ENCODE peak calls at places on chromosomes 2 and 18, in four cellular contexts. One of them, this sample, is unnamed.

GRCh38 chr2:90645-91312 is 44.5 kb upstream of the FAM110C start:
- DNase-seq in HFFc6: no peak
- DNase-seq in GM20000: no peak
- DNase-seq in activated CD8-positive, alpha-beta T cell treated with anti-CD3 and anti-CD28 coated beads for 36 hours: no peak
- DNase-seq in this sample: no peak

GRCh38 chr2:201580486-201580885 is 62.8 kb downstream of the TMEM237 start:
- DNase-seq in HFFc6: peak
- DNase-seq in GM20000: no peak
- DNase-seq in activated CD8-positive, alpha-beta T cell treated with anti-CD3 and anti-CD28 coated beads for 36 hours: no peak
- DNase-seq in this sample: no peak

GRCh38 chr2:96649342-96649741 is 6.8 kb downstream of the FER1L5 start:
- DNase-seq in HFFc6: no peak
- DNase-seq in GM20000: no peak
- DNase-seq in activated CD8-positive, alpha-beta T cell treated with anti-CD3 and anti-CD28 coated beads for 36 hours: no peak
- DNase-seq in this sample: no peak

GRCh38 chr2:175187378-175187777 is 5.9 kb upstream of the ATP5MC3 start:
- DNase-seq in HFFc6: peak
- DNase-seq in GM20000: peak
- DNase-seq in activated CD8-positive, alpha-beta T cell treated with anti-CD3 and anti-CD28 coated beads for 36 hours: peak
- DNase-seq in this sample: peak

GRCh38 chr2:191030521-191031154 is 16.7 kb upstream of the STAT1 start:
- DNase-seq in HFFc6: no peak
- DNase-seq in GM20000: peak
- DNase-seq in activated CD8-positive, alpha-beta T cell treated with anti-CD3 and anti-CD28 coated beads for 36 hours: peak
- DNase-seq in this sample: peak

GRCh38 chr2:168165418-168165817 is 82.0 kb downstream of the STK39 start:
- DNase-seq in HFFc6: no peak
- DNase-seq in GM20000: no peak
- DNase-seq in activated CD8-positive, alpha-beta T cell treated with anti-CD3 and anti-CD28 coated beads for 36 hours: peak
- DNase-seq in this sample: no peak

GRCh38 chr18:36511791-36512352 is 214.4 kb downstream of the FHOD3 start:
- DNase-seq in HFFc6: no peak
- DNase-seq in GM20000: no peak
- DNase-seq in activated CD8-positive, alpha-beta T cell treated with anti-CD3 and anti-CD28 coated beads for 36 hours: no peak
- DNase-seq in this sample: no peak

GRCh38 chr2:112582314-112582746 is 2.1 kb upstream of the CHCHD5 start:
- DNase-seq in HFFc6: peak
- DNase-seq in GM20000: peak
- DNase-seq in activated CD8-positive, alpha-beta T cell treated with anti-CD3 and anti-CD28 coated beads for 36 hours: peak
- DNase-seq in this sample: no peak

GRCh38 chr2:160111951-160112798 is 49.8 kb upstream of the PLA2R1 start:
- DNase-seq in HFFc6: no peak
- DNase-seq in GM20000: peak
- DNase-seq in activated CD8-positive, alpha-beta T cell treated with anti-CD3 and anti-CD28 coated beads for 36 hours: no peak
- DNase-seq in this sample: peak

GRCh38 chr2:200446612-200447011 is 63.3 kb downstream of the KCTD18 start:
- DNase-seq in HFFc6: no peak
- DNase-seq in GM20000: no peak
- DNase-seq in activated CD8-positive, alpha-beta T cell treated with anti-CD3 and anti-CD28 coated beads for 36 hours: no peak
- DNase-seq in this sample: no peak

GRCh38 chr18:36688020-36688965 is 140.5 kb downstream of the TPGS2 start:
- DNase-seq in HFFc6: peak
- DNase-seq in GM20000: peak
- DNase-seq in activated CD8-positive, alpha-beta T cell treated with anti-CD3 and anti-CD28 coated beads for 36 hours: peak
- DNase-seq in this sample: peak

GRCh38 chr2:217887841-217888665 is 114.7 kb downstream of the TNS1 start:
- DNase-seq in HFFc6: no peak
- DNase-seq in GM20000: no peak
- DNase-seq in activated CD8-positive, alpha-beta T cell treated with anti-CD3 and anti-CD28 coated beads for 36 hours: no peak
- DNase-seq in this sample: no peak

GRCh38 chr18:7711495-7711894 is 144.4 kb downstream of the PTPRM start:
- DNase-seq in HFFc6: no peak
- DNase-seq in GM20000: no peak
- DNase-seq in activated CD8-positive, alpha-beta T cell treated with anti-CD3 and anti-CD28 coated beads for 36 hours: no peak
- DNase-seq in this sample: no peak

GRCh38 chr2:186570587-186570986 is 19.3 kb upstream of the ITGAV start:
- DNase-seq in HFFc6: peak
- DNase-seq in GM20000: no peak
- DNase-seq in activated CD8-positive, alpha-beta T cell treated with anti-CD3 and anti-CD28 coated beads for 36 hours: no peak
- DNase-seq in this sample: no peak

GRCh38 chr2:46334389-46335345 is 37.5 kb downstream of the EPAS1 start:
- DNase-seq in HFFc6: peak
- DNase-seq in GM20000: no peak
- DNase-seq in activated CD8-positive, alpha-beta T cell treated with anti-CD3 and anti-CD28 coated beads for 36 hours: no peak
- DNase-seq in this sample: no peak

GRCh38 chr18:75209952-75210261 is 690 bp upstream of the TSHZ1 start:
- DNase-seq in HFFc6: no peak
- DNase-seq in GM20000: peak
- DNase-seq in activated CD8-positive, alpha-beta T cell treated with anti-CD3 and anti-CD28 coated beads for 36 hours: no peak
- DNase-seq in this sample: no peak

GRCh38 chr2:69034845-69035244 is 21.9 kb downstream of the ANTXR1 start:
- DNase-seq in HFFc6: no peak
- DNase-seq in GM20000: no peak
- DNase-seq in activated CD8-positive, alpha-beta T cell treated with anti-CD3 and anti-CD28 coated beads for 36 hours: no peak
- DNase-seq in this sample: no peak

GRCh38 chr2:26316041-26316440 is 29.9 kb upstream of the SELENOI start:
- DNase-seq in HFFc6: no peak
- DNase-seq in GM20000: no peak
- DNase-seq in activated CD8-positive, alpha-beta T cell treated with anti-CD3 and anti-CD28 coated beads for 36 hours: peak
- DNase-seq in this sample: peak

GRCh38 chr2:38750011-38750792 is 959 bp downstream of the SRSF7 start:
- DNase-seq in HFFc6: no peak
- DNase-seq in GM20000: peak
- DNase-seq in activated CD8-positive, alpha-beta T cell treated with anti-CD3 and anti-CD28 coated beads for 36 hours: peak
- DNase-seq in this sample: peak

GRCh38 chr18:54822872-54823845 is 5.1 kb upstream of the RAB27B start:
- DNase-seq in HFFc6: peak
- DNase-seq in GM20000: no peak
- DNase-seq in activated CD8-positive, alpha-beta T cell treated with anti-CD3 and anti-CD28 coated beads for 36 hours: no peak
- DNase-seq in this sample: no peak

GRCh38 chr2:42059261-42059898 is 11.6 kb downstream of the PKDCC start:
- DNase-seq in HFFc6: no peak
- DNase-seq in GM20000: no peak
- DNase-seq in activated CD8-positive, alpha-beta T cell treated with anti-CD3 and anti-CD28 coated beads for 36 hours: no peak
- DNase-seq in this sample: no peak

GRCh38 chr18:8777846-8778245 is 72.5 kb downstream of the MTCL1 start:
- DNase-seq in HFFc6: no peak
- DNase-seq in GM20000: no peak
- DNase-seq in activated CD8-positive, alpha-beta T cell treated with anti-CD3 and anti-CD28 coated beads for 36 hours: no peak
- DNase-seq in this sample: no peak

GRCh38 chr2:231162036-231162345 is 36.4 kb upstream of the ARMC9 start:
- DNase-seq in HFFc6: peak
- DNase-seq in GM20000: no peak
- DNase-seq in activated CD8-positive, alpha-beta T cell treated with anti-CD3 and anti-CD28 coated beads for 36 hours: no peak
- DNase-seq in this sample: no peak

GRCh38 chr18:76460482-76460881 is 34.6 kb downstream of the ZNF516 start:
- DNase-seq in HFFc6: no peak
- DNase-seq in GM20000: peak
- DNase-seq in activated CD8-positive, alpha-beta T cell treated with anti-CD3 and anti-CD28 coated beads for 36 hours: no peak
- DNase-seq in this sample: no peak

GRCh38 chr2:67083978-67084377 is 313.2 kb upstream of the ETAA1 start:
- DNase-seq in HFFc6: no peak
- DNase-seq in GM20000: no peak
- DNase-seq in activated CD8-positive, alpha-beta T cell treated with anti-CD3 and anti-CD28 coated beads for 36 hours: no peak
- DNase-seq in this sample: no peak

GRCh38 chr2:12044857-12045256 is 298.4 kb downstream of the LPIN1 start:
- DNase-seq in HFFc6: no peak
- DNase-seq in GM20000: no peak
- DNase-seq in activated CD8-positive, alpha-beta T cell treated with anti-CD3 and anti-CD28 coated beads for 36 hours: no peak
- DNase-seq in this sample: no peak

GRCh38 chr18:10193446-10193845 is 261.0 kb upstream of the APCDD1 start:
- DNase-seq in HFFc6: no peak
- DNase-seq in GM20000: no peak
- DNase-seq in activated CD8-positive, alpha-beta T cell treated with anti-CD3 and anti-CD28 coated beads for 36 hours: no peak
- DNase-seq in this sample: no peak

GRCh38 chr18:69590150-69590549 is 189.5 kb downstream of the DOK6 start:
- DNase-seq in HFFc6: no peak
- DNase-seq in GM20000: no peak
- DNase-seq in activated CD8-positive, alpha-beta T cell treated with anti-CD3 and anti-CD28 coated beads for 36 hours: no peak
- DNase-seq in this sample: no peak

GRCh38 chr18:69585696-69586095 is 185.0 kb downstream of the DOK6 start:
- DNase-seq in HFFc6: no peak
- DNase-seq in GM20000: no peak
- DNase-seq in activated CD8-positive, alpha-beta T cell treated with anti-CD3 and anti-CD28 coated beads for 36 hours: no peak
- DNase-seq in this sample: no peak

GRCh38 chr18:69584429-69584828 is 183.7 kb downstream of the DOK6 start:
- DNase-seq in HFFc6: no peak
- DNase-seq in GM20000: no peak
- DNase-seq in activated CD8-positive, alpha-beta T cell treated with anti-CD3 and anti-CD28 coated beads for 36 hours: no peak
- DNase-seq in this sample: no peak

GRCh38 chr18:69586581-69586980 is 185.9 kb downstream of the DOK6 start:
- DNase-seq in HFFc6: no peak
- DNase-seq in GM20000: no peak
- DNase-seq in activated CD8-positive, alpha-beta T cell treated with anti-CD3 and anti-CD28 coated beads for 36 hours: no peak
- DNase-seq in this sample: no peak

DNA sequence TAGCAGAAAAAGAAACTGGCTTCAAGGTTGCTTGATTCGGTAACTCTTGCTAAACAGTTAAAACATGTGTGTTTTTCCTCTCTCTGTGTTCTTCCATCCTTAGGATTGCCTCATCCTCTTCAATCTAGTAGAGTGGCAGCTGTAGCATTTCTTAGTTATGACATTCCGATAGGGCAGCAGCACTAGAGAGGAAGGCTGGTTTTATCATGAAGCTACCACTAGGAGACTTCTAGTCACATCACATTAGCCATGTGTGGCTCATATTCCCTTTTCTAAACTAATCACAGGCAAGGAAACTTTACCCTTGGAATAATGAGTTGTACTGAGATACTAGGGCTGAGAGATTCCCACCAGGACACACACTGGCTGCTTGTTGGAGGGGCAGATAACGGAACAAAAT is 187.6 kb downstream of the DOK6 start:
- DNase-seq in HFFc6: no peak
- DNase-seq in GM20000: no peak
- DNase-seq in activated CD8-positive, alpha-beta T cell treated with anti-CD3 and anti-CD28 coated beads for 36 hours: no peak
- DNase-seq in this sample: no peak
- TF ChIP-seq CTCF in HFFc6: no peak
- TF ChIP-seq CTCF in GM20000: no peak
- TF ChIP-seq CTCF in activated CD8-positive, alpha-beta T cell treated with anti-CD3 and anti-CD28 coated beads for 36 hours: no peak
- TF ChIP-seq CTCF in this sample: no peak

GRCh38 chr2:226251661-226252060 is 548.0 kb downstream of the IRS1 start:
- DNase-seq in HFFc6: no peak
- DNase-seq in GM20000: no peak
- DNase-seq in activated CD8-positive, alpha-beta T cell treated with anti-CD3 and anti-CD28 coated beads for 36 hours: no peak
- DNase-seq in this sample: no peak

GRCh38 chr2:226247289-226248275 is 552.0 kb downstream of the IRS1 start:
- DNase-seq in HFFc6: peak
- DNase-seq in GM20000: no peak
- DNase-seq in activated CD8-positive, alpha-beta T cell treated with anti-CD3 and anti-CD28 coated beads for 36 hours: no peak
- DNase-seq in this sample: no peak
- TF ChIP-seq CTCF in HFFc6: peak
- TF ChIP-seq CTCF in GM20000: no peak
- TF ChIP-seq CTCF in activated CD8-positive, alpha-beta T cell treated with anti-CD3 and anti-CD28 coated beads for 36 hours: no peak
- TF ChIP-seq CTCF in this sample: no peak

DNA sequence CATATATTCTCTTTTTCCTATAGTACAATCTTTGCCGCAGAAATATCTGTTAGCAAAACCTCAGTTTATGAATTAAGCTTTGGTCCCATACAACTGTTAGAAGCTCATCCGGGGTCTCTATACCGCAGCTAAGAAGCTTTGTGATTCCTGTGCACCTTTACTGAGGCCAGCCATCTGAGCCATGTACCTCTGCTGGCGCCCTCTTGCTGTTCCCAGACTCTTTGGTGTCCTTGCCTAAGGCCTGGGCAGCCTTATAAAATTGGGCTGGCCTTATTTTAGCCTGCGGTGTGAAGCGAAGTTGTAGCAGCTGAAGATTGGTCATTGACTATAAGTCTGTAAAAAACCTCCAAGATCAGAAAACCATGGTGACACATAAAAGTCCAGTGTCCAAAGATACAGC is 1135.1 kb upstream of the CHAC2 start:
- DNase-seq in HFFc6: no peak
- DNase-seq in GM20000: no peak
- DNase-seq in activated CD8-positive, alpha-beta T cell treated with anti-CD3 and anti-CD28 coated beads for 36 hours: no peak
- DNase-seq in this sample: no peak
- TF ChIP-seq CTCF in HFFc6: no peak
- TF ChIP-seq CTCF in GM20000: no peak
- TF ChIP-seq CTCF in activated CD8-positive, alpha-beta T cell treated with anti-CD3 and anti-CD28 coated beads for 36 hours: no peak
- TF ChIP-seq CTCF in this sample: no peak

GRCh38 chr2:163345795-163346573 is 389.8 kb downstream of the FIGN start:
- DNase-seq in HFFc6: peak
- DNase-seq in GM20000: peak
- DNase-seq in activated CD8-positive, alpha-beta T cell treated with anti-CD3 and anti-CD28 coated beads for 36 hours: no peak
- DNase-seq in this sample: peak
- TF ChIP-seq CTCF in HFFc6: peak
- TF ChIP-seq CTCF in GM20000: peak
- TF ChIP-seq CTCF in activated CD8-positive, alpha-beta T cell treated with anti-CD3 and anti-CD28 coated beads for 36 hours: peak
- TF ChIP-seq CTCF in this sample: peak

GRCh38 chr18:63889641-63890040 is 2.1 kb downstream of the SERPINB2 start:
- DNase-seq in HFFc6: no peak
- DNase-seq in GM20000: no peak
- DNase-seq in activated CD8-positive, alpha-beta T cell treated with anti-CD3 and anti-CD28 coated beads for 36 hours: no peak
- DNase-seq in this sample: no peak

GRCh38 chr18:63890226-63890949 is 2.9 kb downstream of the SERPINB2 start:
- DNase-seq in HFFc6: no peak
- DNase-seq in GM20000: no peak
- DNase-seq in activated CD8-positive, alpha-beta T cell treated with anti-CD3 and anti-CD28 coated beads for 36 hours: no peak
- DNase-seq in this sample: no peak

GRCh38 chr18:63892544-63892943 is 5.0 kb downstream of the SERPINB2 start:
- DNase-seq in HFFc6: no peak
- DNase-seq in GM20000: no peak
- DNase-seq in activated CD8-positive, alpha-beta T cell treated with anti-CD3 and anti-CD28 coated beads for 36 hours: no peak
- DNase-seq in this sample: no peak

GRCh38 chr18:63888473-63889190 is 1.1 kb downstream of the SERPINB2 start:
- DNase-seq in HFFc6: no peak
- DNase-seq in GM20000: no peak
- DNase-seq in activated CD8-positive, alpha-beta T cell treated with anti-CD3 and anti-CD28 coated beads for 36 hours: no peak
- DNase-seq in this sample: no peak

DNA sequence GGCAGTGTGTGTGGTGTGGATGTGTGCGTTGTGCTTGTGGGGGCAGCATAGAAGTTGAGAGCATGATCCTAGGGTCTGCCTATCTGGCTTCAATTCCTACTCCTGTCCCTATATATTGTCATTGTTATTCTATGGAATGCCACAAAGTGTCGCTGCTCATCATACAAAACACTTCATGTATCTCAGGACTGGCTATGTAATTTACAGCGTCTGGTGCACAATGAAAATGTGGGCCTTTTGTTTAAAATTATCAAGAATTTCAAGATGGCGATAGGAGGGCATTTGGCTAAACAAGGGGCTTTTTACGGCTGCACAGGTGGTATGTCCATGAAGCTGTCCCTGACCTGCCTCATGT is 3.4 kb downstream of the SERPINB2 start:
- DNase-seq in HFFc6: peak
- DNase-seq in GM20000: peak
- DNase-seq in activated CD8-positive, alpha-beta T cell treated with anti-CD3 and anti-CD28 coated beads for 36 hours: no peak
- DNase-seq in this sample: no peak
- TF ChIP-seq CTCF in HFFc6: peak
- TF ChIP-seq CTCF in GM20000: no peak
- TF ChIP-seq CTCF in activated CD8-positive, alpha-beta T cell treated with anti-CD3 and anti-CD28 coated beads for 36 hours: no peak
- TF ChIP-seq CTCF in this sample: peak